ENCODE peak calls at places on chromosomes 6 and 20, in six cellular contexts. U is cardiac muscle cell; V is foreskin fibroblast; Z is CD8-positive, alpha-beta T cell; R is body of pancreas; X is uterus. F is an unnamed sample.

GRCh38 chr6:3159805-3160781 is 2.7 kb upstream of the TUBB2A start:
- DNase-seq in U (peak), V (no peak), Z (peak), R (peak), X (no peak), F (no peak)

GRCh38 chr6:137123078-137123477 is 50.4 kb downstream of the IL22RA2 start:
- DNase-seq in U (no peak), V (no peak), Z (no peak), R (no peak), X (no peak), F (no peak)

GRCh38 chr6:98787401-98787800 is 47.0 kb upstream of the POU3F2 start:
- DNase-seq in U (no peak), V (no peak), Z (no peak), R (no peak), X (no peak), F (no peak)

GRCh38 chr6:54916858-54917257 is 70.3 kb downstream of the FAM83B start:
- DNase-seq in U (no peak), V (peak), Z (no peak), R (no peak), X (no peak), F (no peak)

GRCh38 chr20:25483431-25484132 is 76.1 kb downstream of the GINS1 start:
- DNase-seq in U (no peak), V (no peak), Z (no peak), R (no peak), X (no peak), F (no peak)

GRCh38 chr6:43713611-43714310 is 26.2 kb upstream of the MRPS18A start:
- DNase-seq in U (no peak), V (no peak), Z (no peak), R (no peak), X (no peak), F (no peak)

GRCh38 chr6:45630801-45631200 is 253.1 kb upstream of the SUPT3H start:
- DNase-seq in U (no peak), V (peak), Z (no peak), R (no peak), X (no peak), F (no peak)

GRCh38 chr6:11525468-11526155 is 11.9 kb upstream of the TMEM170B start:
- DNase-seq in U (no peak), V (peak), Z (no peak), R (peak), X (peak), F (no peak)

GRCh38 chr20:23061713-23062561 is 12.5 kb upstream of the THBD start:
- DNase-seq in U (no peak), V (peak), Z (no peak), R (no peak), X (peak), F (no peak)

GRCh38 chr6:63640062-63640461 is 4.5 kb downstream of the PHF3 start:
- DNase-seq in U (no peak), V (peak), Z (no peak), R (no peak), X (no peak), F (no peak)

GRCh38 chr20:57435498-57436222 is 44.5 kb downstream of the RBM38 start:
- DNase-seq in U (peak), V (no peak), Z (peak), R (peak), X (no peak), F (no peak)

GRCh38 chr6:153538491-153538890 is 407.4 kb upstream of the RGS17 start:
- DNase-seq in U (no peak), V (peak), Z (no peak), R (no peak), X (no peak), F (no peak)

GRCh38 chr6:145756170-145756662 is 20.9 kb upstream of the EPM2A start:
- DNase-seq in U (no peak), V (peak), Z (no peak), R (peak), X (no peak), F (no peak)

GRCh38 chr6:39590994-39591393 is 134.2 kb downstream of the KIF6 start:
- DNase-seq in U (no peak), V (no peak), Z (no peak), R (no peak), X (no peak), F (no peak)

GRCh38 chr20:49420292-49420691 is 62.2 kb downstream of the KCNB1 start:
- DNase-seq in U (no peak), V (no peak), Z (no peak), R (no peak), X (no peak), F (no peak)

GRCh38 chr6:140546640-140547039 is 1172.2 kb upstream of the CITED2 start:
- DNase-seq in U (no peak), V (peak), Z (no peak), R (no peak), X (no peak), F (no peak)

GRCh38 chr6:11710968-11711643 is 67.5 kb downstream of the ADTRP start:
- DNase-seq in U (no peak), V (no peak), Z (no peak), R (no peak), X (no peak), F (no peak)

GRCh38 chr6:159831373-159831679 is 31.2 kb downstream of the PNLDC1 start:
- DNase-seq in U (no peak), V (no peak), Z (no peak), R (peak), X (no peak), F (no peak)

GRCh38 chr6:29251741-29252140 is 49.8 kb upstream of the OR14J1 start:
- DNase-seq in U (no peak), V (no peak), Z (no peak), R (no peak), X (no peak), F (no peak)

GRCh38 chr6:98808522-98809210 is 25.7 kb upstream of the POU3F2 start:
- DNase-seq in U (no peak), V (no peak), Z (no peak), R (no peak), X (no peak), F (no peak)

GRCh38 chr20:50728981-50729874 is 2.2 kb upstream of the PARD6B start:
- DNase-seq in U (no peak), V (no peak), Z (no peak), R (peak), X (no peak), F (no peak)

GRCh38 chr20:63521602-63522001 is 1.0 kb downstream of the PPDPF start:
- DNase-seq in U (no peak), V (peak), Z (no peak), R (no peak), X (no peak), F (no peak)

GRCh38 chr6:7785243-7785941 is 59.5 kb downstream of the BMP6 start:
- DNase-seq in U (no peak), V (no peak), Z (no peak), R (no peak), X (no peak), F (no peak)

GRCh38 chr6:5979650-5980427 is 26.9 kb downstream of the NRN1 start:
- DNase-seq in U (no peak), V (peak), Z (no peak), R (no peak), X (no peak), F (no peak)

GRCh38 chr6:36443951-36444428 is 1.2 kb downstream of the KCTD20 start:
- DNase-seq in U (peak), V (peak), Z (no peak), R (no peak), X (no peak), F (no peak)

GRCh38 chr6:36441307-36441894 is 1.3 kb downstream of the PXT1 start:
- DNase-seq in U (peak), V (peak), Z (peak), R (peak), X (peak), F (no peak)

GRCh38 chr6:36442083-36442670 is 477 bp downstream of the PXT1 start:
- DNase-seq in U (no peak), V (no peak), Z (no peak), R (no peak), X (no peak), F (no peak)

GRCh38 chr6:36443498-36443844 is 671 bp downstream of the KCTD20 start:
- DNase-seq in U (no peak), V (peak), Z (no peak), R (no peak), X (no peak), F (no peak)

DNA sequence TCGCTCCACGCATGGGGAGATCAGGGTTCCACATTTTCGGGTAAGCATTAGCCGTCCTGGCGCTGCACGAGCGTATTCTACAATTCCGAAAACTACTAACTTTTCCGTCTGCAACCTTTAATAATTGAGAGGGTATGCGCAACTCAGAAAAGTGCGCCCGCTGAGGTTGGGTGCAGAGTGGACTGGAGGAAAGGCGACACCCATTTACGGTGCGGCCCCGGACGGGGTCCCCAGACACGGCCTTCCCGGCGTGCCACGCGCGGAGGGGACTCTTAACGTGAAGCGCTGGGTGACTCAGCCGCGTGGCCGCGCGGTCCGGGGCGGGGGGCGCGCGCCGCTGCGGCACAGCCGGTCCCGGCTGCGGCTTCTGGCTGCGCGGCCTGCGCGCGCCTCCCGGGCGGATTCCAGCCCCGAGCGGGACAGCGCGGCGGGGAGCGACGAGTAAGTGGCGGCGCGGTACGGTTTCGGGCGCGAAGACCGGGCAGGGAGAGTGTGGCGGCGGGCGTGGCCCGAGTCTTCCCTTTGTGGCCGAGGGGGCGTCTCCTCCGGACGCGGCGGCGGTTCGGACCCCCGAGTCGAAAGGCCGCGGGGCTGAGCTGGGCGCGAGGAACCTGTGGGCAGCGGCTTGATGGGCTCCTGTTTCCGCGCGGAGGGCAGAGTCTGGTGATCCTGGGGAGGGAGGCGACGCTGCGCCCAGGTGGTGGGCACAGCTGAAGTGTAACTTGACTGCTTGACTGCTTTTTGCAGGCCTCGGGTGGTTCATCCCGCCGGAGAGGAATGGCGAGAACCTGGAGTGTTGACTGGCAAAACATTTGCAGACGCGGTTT is at the start of the genes KCTD20 and PXT1:
- DNase-seq in U (peak), V (peak), Z (peak), R (peak), X (peak), F (peak)
- TF ChIP-seq CTCF in U (no peak), V (no peak), Z (no peak), R (no peak), X (no peak), F (no peak)

GRCh38 chr6:166813461-166813860 is 142.9 kb downstream of the RNASET2 start:
- DNase-seq in U (no peak), V (no peak), Z (no peak), R (no peak), X (no peak), F (no peak)
- TF ChIP-seq CTCF in U (no peak), V (no peak), Z (no peak), R (no peak), X (no peak), F (no peak)

GRCh38 chr6:14132244-14133220 is 15.0 kb downstream of the CD83 start:
- DNase-seq in U (no peak), V (no peak), Z (no peak), R (no peak), X (no peak), F (no peak)

GRCh38 chr6:14128017-14128416 is 10.4 kb downstream of the CD83 start:
- DNase-seq in U (no peak), V (no peak), Z (no peak), R (no peak), X (no peak), F (no peak)

GRCh38 chr6:14130431-14131075 is 13.0 kb downstream of the CD83 start:
- DNase-seq in U (no peak), V (no peak), Z (no peak), R (no peak), X (no peak), F (no peak)

GRCh38 chr6:14131579-14131978 is 14.0 kb downstream of the CD83 start:
- DNase-seq in U (no peak), V (no peak), Z (no peak), R (no peak), X (no peak), F (no peak)

GRCh38 chr6:14129572-14129971 is 12.0 kb downstream of the CD83 start:
- DNase-seq in U (peak), V (peak), Z (peak), R (peak), X (peak), F (peak)
- TF ChIP-seq CTCF in U (peak), V (peak), Z (no peak), R (peak), X (peak), F (peak)

GRCh38 chr6:37802810-37803209 is 16.7 kb upstream of the ZFAND3 start:
- DNase-seq in U (no peak), V (no peak), Z (no peak), R (no peak), X (no peak), F (no peak)

GRCh38 chr6:37806213-37806612 is 13.3 kb upstream of the ZFAND3 start:
- DNase-seq in U (no peak), V (no peak), Z (no peak), R (no peak), X (no peak), F (no peak)

GRCh38 chr6:37809144-37809543 is 10.4 kb upstream of the ZFAND3 start:
- DNase-seq in U (no peak), V (peak), Z (no peak), R (peak), X (no peak), F (no peak)

GRCh38 chr6:37804676-37805075 is 14.9 kb upstream of the ZFAND3 start:
- DNase-seq in U (no peak), V (peak), Z (no peak), R (no peak), X (no peak), F (no peak)

DNA sequence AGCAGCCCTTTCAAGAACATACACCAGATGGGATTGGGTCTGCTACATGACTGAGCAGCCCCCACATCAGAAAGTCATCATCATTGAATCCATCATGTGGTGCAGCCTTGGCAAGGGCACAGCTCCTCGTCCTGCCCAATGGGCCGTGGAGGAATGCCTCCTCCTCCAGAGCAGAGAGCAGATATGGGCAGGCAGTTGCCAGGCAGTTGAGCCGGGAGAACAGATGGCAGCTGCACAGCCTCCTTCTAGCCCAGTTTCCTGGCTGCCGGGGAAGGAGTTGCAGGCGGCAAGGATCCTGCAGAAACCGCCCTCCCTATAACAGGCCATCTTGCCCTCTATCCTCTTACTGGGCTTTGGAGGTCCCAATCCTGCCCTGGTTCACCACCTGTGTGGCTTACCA is 11.9 kb upstream of the ZFAND3 start:
- DNase-seq in U (no peak), V (peak), Z (no peak), R (peak), X (no peak), F (peak)
- TF ChIP-seq CTCF in U (no peak), V (no peak), Z (no peak), R (no peak), X (no peak), F (no peak)

DNA sequence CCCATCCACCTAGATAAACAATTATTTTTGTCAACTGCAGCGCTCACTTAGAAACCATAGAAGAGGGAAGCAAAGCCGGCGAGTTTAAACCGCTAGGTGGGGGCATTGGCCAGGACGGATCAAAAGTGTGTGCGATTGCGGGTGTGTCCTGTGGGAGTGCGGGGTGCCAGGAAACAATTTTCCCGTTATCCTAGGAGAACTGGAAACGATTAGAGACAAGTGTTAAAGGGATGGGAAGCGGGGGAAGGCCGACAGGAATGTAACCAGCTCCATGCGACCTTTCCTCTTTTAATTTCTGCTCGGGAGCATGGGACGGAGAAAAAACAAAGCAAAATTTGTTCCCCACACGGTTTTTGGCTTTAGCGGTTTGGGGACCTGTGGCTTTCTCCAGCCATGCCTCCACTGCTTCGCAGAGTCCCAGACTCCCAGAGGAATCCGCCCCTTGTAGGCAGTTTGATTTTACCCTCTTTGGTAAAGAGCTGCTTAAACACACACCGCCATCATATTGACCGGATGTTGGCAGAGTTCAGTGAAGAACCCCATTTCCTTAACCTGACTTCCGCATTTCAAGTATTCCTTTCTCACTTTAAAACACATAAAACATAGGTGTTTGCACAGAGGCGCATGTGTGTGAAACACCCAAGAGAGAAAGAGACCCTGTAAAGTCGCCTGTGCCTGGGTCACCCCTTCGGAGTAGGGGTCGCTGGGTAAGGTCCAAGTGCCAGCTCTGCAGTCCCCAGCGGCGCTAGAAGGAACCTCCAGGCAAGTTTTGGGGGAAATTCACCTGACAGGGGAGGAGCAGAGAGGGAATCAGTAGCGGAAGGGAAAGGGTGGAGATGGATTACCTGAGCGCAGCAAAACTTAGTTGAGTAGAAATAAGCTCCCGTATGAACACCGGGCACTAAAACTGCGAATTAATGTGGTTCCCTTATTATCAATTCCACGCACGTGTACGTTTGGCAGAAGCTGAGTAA is 3.1 kb upstream of the HTR1B start:
- DNase-seq in U (peak), V (peak), Z (no peak), R (peak), X (no peak), F (no peak)
- TF ChIP-seq CTCF in U (peak), V (peak), Z (no peak), R (peak), X (peak), F (peak)

DNA sequence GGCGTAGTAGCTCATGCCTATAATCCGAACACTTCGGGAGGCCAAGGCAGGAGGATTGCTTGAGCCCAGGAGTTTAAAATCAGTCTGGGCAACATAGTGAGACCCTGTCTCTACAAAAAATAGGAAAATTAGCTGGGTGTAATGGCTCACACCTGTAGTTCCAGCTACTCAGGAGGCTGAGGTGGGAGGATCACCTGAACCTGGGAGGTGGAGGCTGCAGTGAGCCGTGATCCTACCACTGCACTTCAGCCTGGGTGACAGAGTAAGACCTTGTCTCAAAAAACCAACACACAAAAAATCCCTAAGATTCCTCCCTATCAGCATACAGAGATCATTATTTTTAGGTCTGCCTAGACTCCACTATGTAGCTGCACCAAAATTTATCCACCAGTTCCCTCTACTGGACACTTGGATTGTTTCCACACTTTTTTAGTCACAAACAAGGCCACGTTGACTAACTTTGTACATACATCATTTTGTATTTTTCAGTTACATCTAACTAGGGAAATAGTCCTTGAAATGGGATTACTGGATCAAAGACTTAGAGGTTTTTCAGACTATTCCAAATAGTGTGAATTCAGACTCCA is 3.6 kb upstream of the PHF1 start:
- DNase-seq in U (no peak), V (peak), Z (no peak), R (no peak), X (no peak), F (no peak)
- TF ChIP-seq CTCF in U (peak), V (peak), Z (no peak), R (no peak), X (no peak), F (peak)

GRCh38 chr6:108714774-108715414 is 133.3 kb upstream of the ARMC2 start:
- DNase-seq in U (no peak), V (peak), Z (no peak), R (no peak), X (no peak), F (no peak)
- TF ChIP-seq CTCF in U (peak), V (peak), Z (no peak), R (no peak), X (no peak), F (no peak)

F was measured in D721Med.